ENCODE peak calls at places on chromosomes 1 and 21, in five cellular contexts. One of them, this sample, is unnamed.

GRCh38 chr1:231612393-231613089 is 14.0 kb upstream of the DISC1 start:
- DNase-seq in HL-60: peak; percentile 91
- DNase-seq in GM12878: peak; percentile 49
- DNase-seq in HepG2: no peak
- DNase-seq in H1: no peak
- DNase-seq in this sample: no peak

GRCh38 chr21:36403713-36404112 is 18.5 kb downstream of the CHAF1B start:
- DNase-seq in HL-60: no peak
- DNase-seq in GM12878: no peak
- DNase-seq in HepG2: no peak
- DNase-seq in H1: no peak
- DNase-seq in this sample: no peak

GRCh38 chr1:93581917-93582850 is 99.5 kb downstream of the BCAR3 start:
- DNase-seq in HL-60: no peak
- DNase-seq in GM12878: no peak
- DNase-seq in HepG2: no peak
- DNase-seq in H1: no peak
- DNase-seq in this sample: no peak

GRCh38 chr1:225476100-225476511 is 48.3 kb upstream of the LBR start:
- DNase-seq in HL-60: no peak
- DNase-seq in GM12878: no peak
- DNase-seq in HepG2: no peak
- DNase-seq in H1: peak; percentile 31
- DNase-seq in this sample: no peak

GRCh38 chr1:91650764-91651163 is 150.1 kb downstream of the CDC7 start:
- DNase-seq in HL-60: no peak
- DNase-seq in GM12878: no peak
- DNase-seq in HepG2: no peak
- DNase-seq in H1: no peak
- DNase-seq in this sample: no peak

GRCh38 chr1:17045623-17046022 is 8.2 kb downstream of the SDHB start:
- DNase-seq in HL-60: no peak
- DNase-seq in GM12878: no peak
- DNase-seq in HepG2: no peak
- DNase-seq in H1: no peak
- DNase-seq in this sample: no peak

GRCh38 chr1:81174811-81175476 is 625.8 kb upstream of the ADGRL2 start:
- DNase-seq in HL-60: no peak
- DNase-seq in GM12878: no peak
- DNase-seq in HepG2: no peak
- DNase-seq in H1: no peak
- DNase-seq in this sample: no peak

GRCh38 chr21:42614811-42615342 is 38.5 kb upstream of the PDE9A start:
- DNase-seq in HL-60: peak; percentile 58
- DNase-seq in GM12878: no peak
- DNase-seq in HepG2: peak; percentile 76
- DNase-seq in H1: no peak
- DNase-seq in this sample: peak; percentile 60

GRCh38 chr1:235945775-235946565 is 79.3 kb upstream of the LYST start:
- DNase-seq in HL-60: peak; percentile 93
- DNase-seq in GM12878: peak; percentile 45
- DNase-seq in HepG2: peak; percentile 79
- DNase-seq in H1: no peak
- DNase-seq in this sample: no peak

GRCh38 chr1:226135709-226136108 is 50.8 kb downstream of the ACBD3 start:
- DNase-seq in HL-60: no peak
- DNase-seq in GM12878: no peak
- DNase-seq in HepG2: no peak
- DNase-seq in H1: peak; percentile 64
- DNase-seq in this sample: peak; percentile 22

GRCh38 chr1:45238846-45239245 is 32.4 kb upstream of the ZSWIM5 start:
- DNase-seq in HL-60: no peak
- DNase-seq in GM12878: no peak
- DNase-seq in HepG2: no peak
- DNase-seq in H1: no peak
- DNase-seq in this sample: no peak

GRCh38 chr1:89594096-89594740 is 38.7 kb upstream of the LRRC8C start:
- DNase-seq in HL-60: no peak
- DNase-seq in GM12878: no peak
- DNase-seq in HepG2: no peak
- DNase-seq in H1: no peak
- DNase-seq in this sample: no peak

GRCh38 chr1:205430631-205431305 is 8.9 kb upstream of the LEMD1 start:
- DNase-seq in HL-60: no peak
- DNase-seq in GM12878: peak; percentile 13
- DNase-seq in HepG2: no peak
- DNase-seq in H1: peak; percentile 91
- DNase-seq in this sample: no peak

GRCh38 chr1:178645826-178646200 is 79.2 kb upstream of the RALGPS2 start:
- DNase-seq in HL-60: no peak
- DNase-seq in GM12878: no peak
- DNase-seq in HepG2: no peak
- DNase-seq in H1: no peak
- DNase-seq in this sample: no peak

GRCh38 chr1:62054188-62054587 is 140.5 kb upstream of the L1TD1 start:
- DNase-seq in HL-60: no peak
- DNase-seq in GM12878: no peak
- DNase-seq in HepG2: no peak
- DNase-seq in H1: no peak
- DNase-seq in this sample: no peak

GRCh38 chr1:210347112-210347511 is 18.4 kb downstream of the HHAT start:
- DNase-seq in HL-60: no peak
- DNase-seq in GM12878: no peak
- DNase-seq in HepG2: no peak
- DNase-seq in H1: no peak
- DNase-seq in this sample: no peak

GRCh38 chr1:47893412-47893811 is 103.8 kb downstream of the TRABD2B start:
- DNase-seq in HL-60: no peak
- DNase-seq in GM12878: no peak
- DNase-seq in HepG2: no peak
- DNase-seq in H1: no peak
- DNase-seq in this sample: no peak
- TF ChIP-seq GABPA in HL-60: no peak
- TF ChIP-seq GABPA in GM12878: no peak
- TF ChIP-seq GABPA in HepG2: no peak
- TF ChIP-seq GABPA in H1: no peak
- TF ChIP-seq GABPA in this sample: no peak

GRCh38 chr1:2300004-2300771 is 72.1 kb downstream of the SKI start:
- DNase-seq in HL-60: peak; percentile 58
- DNase-seq in GM12878: peak; percentile 71
- DNase-seq in HepG2: no peak
- DNase-seq in H1: no peak
- DNase-seq in this sample: no peak
- TF ChIP-seq GABPA in HL-60: no peak
- TF ChIP-seq GABPA in GM12878: no peak
- TF ChIP-seq GABPA in HepG2: no peak
- TF ChIP-seq GABPA in H1: peak; percentile 43
- TF ChIP-seq GABPA in this sample: no peak

DNA sequence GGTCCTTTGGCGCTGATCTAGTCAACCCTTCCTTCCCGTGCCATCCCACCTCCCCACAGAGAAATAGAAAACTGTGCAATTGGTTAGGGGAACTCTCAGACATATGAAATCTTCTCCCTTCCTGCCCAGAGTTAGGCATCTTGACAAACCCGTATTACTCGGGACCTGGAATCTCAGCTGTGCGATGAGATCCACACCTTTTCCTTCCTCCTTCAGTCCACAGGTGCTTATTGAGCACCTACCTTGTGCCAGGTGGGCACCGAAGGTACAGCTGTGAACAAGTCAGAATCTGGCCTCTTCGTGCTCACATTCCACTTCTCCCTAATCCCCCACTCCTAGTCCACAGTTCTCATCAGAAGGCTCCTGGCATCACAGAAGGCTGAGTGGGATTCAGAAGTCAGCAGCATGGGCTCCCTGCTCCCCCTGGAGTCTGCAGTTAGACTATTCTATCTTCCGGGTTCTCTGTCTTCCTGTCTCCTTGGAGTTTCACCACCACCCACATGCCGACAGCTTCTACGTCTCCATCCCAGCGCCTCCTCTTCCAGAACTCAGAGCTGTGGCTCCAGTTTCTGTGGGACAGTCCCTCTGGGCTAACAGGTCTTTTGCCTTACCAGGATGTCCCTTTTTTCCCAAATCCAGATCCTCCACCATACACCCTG is 23.0 kb downstream of the KNCN start:
- DNase-seq in HL-60: no peak
- DNase-seq in GM12878: no peak
- DNase-seq in HepG2: no peak
- DNase-seq in H1: peak; percentile 46
- DNase-seq in this sample: no peak
- TF ChIP-seq GABPA in HL-60: no peak
- TF ChIP-seq GABPA in GM12878: no peak
- TF ChIP-seq GABPA in HepG2: no peak
- TF ChIP-seq GABPA in H1: no peak
- TF ChIP-seq GABPA in this sample: no peak

GRCh38 chr1:67711850-67712202 is 26.8 kb downstream of the GADD45A start:
- DNase-seq in HL-60: no peak
- DNase-seq in GM12878: no peak
- DNase-seq in HepG2: no peak
- DNase-seq in H1: no peak
- DNase-seq in this sample: no peak
- TF ChIP-seq GABPA in HL-60: no peak
- TF ChIP-seq GABPA in GM12878: no peak
- TF ChIP-seq GABPA in HepG2: no peak
- TF ChIP-seq GABPA in H1: no peak
- TF ChIP-seq GABPA in this sample: no peak